ENCODE peak calls at places on chromosomes 13 and 19, in four cellular contexts. S is EL; D is stimulated activated CD4-positive, alpha-beta T cell treated with anti-CD3 and anti-CD28 coated beads, Interleukin-4, amount 100 ng/mL, for 24 hours; R is cortex of kidney. W is an unnamed sample.

GRCh38 chr13:92175330-92175729 is 776.9 kb downstream of the GPC5 start:
- DNase-seq in S (peak; percentile 0), D (no peak), R (no peak), W (peak; percentile 37)

GRCh38 chr19:31902821-31903220 is 442.6 kb upstream of the ZNF507 start:
- DNase-seq in R (no peak), S (no peak), D (no peak), W (no peak)

GRCh38 chr19:5289060-5289990 is 51.3 kb downstream of the PTPRS start:
- DNase-seq in R (no peak), D (no peak), S (no peak), W (no peak)

GRCh38 chr13:82772802-82773201 is 1109.5 kb downstream of the SLITRK1 start:
- DNase-seq in D (no peak), S (peak; percentile 18), R (no peak), W (no peak)

GRCh38 chr13:21453352-21454089 is 5.6 kb downstream of the ZDHHC20 start:
- DNase-seq in D (no peak), R (no peak), S (peak; percentile 12), W (no peak)

GRCh38 chr13:45121421-45121820 is 1.1 kb downstream of the GTF2F2 start:
- DNase-seq in S (peak; percentile 31), R (no peak), D (no peak), W (no peak)

GRCh38 chr13:79810671-79811070 is 329.7 kb downstream of the NDFIP2 start:
- DNase-seq in S (peak; percentile 82), D (no peak), R (no peak), W (no peak)

GRCh38 chr19:42850981-42851717 is 28.4 kb downstream of the PSG1 start:
- DNase-seq in R (no peak), S (peak; percentile 99), D (no peak), W (no peak)

GRCh38 chr13:112722433-112723250 is 32.8 kb downstream of the ATP11A start:
- DNase-seq in S (peak; percentile 89), D (no peak), R (no peak), W (peak; percentile 83)

GRCh38 chr19:45152504-45153338 is 8.1 kb downstream of the NKPD1 start:
- DNase-seq in R (no peak), S (peak; percentile 31), D (peak; percentile 28), W (peak; percentile 72)

GRCh38 chr19:45973564-45974338 is at the start of gene NOVA2:
- DNase-seq in S (peak; percentile 39), D (peak; percentile 27), R (no peak), W (peak; percentile 85)

GRCh38 chr19:372306-372890 is 27.8 kb upstream of the MIER2 start:
- DNase-seq in D (no peak), S (peak; percentile 47), R (no peak), W (peak; percentile 60)

GRCh38 chr19:2247433-2248101 is 1.6 kb upstream of the AMH start:
- DNase-seq in D (no peak), S (no peak), R (no peak), W (no peak)

GRCh38 chr19:3457531-3458228 is 22.6 kb downstream of the SMIM24 start:
- DNase-seq in D (no peak), R (no peak), S (no peak), W (no peak)

GRCh38 chr19:54030895-54031586 is 32.7 kb downstream of the VSTM1 start:
- DNase-seq in S (peak; percentile 23), R (no peak), D (no peak), W (no peak)

GRCh38 chr19:19386373-19386869 is 19.1 kb upstream of the GATAD2A start:
- DNase-seq in D (no peak), R (no peak), S (no peak), W (no peak)

GRCh38 chr13:23928985-23929384 is 31.7 kb upstream of the C1QTNF9B start:
- DNase-seq in D (no peak), R (no peak), S (peak; percentile 86), W (no peak)

GRCh38 chr13:75800545-75800944 is 164.4 kb downstream of the LMO7 start:
- DNase-seq in R (no peak), D (no peak), S (no peak), W (no peak)

W was measured in testis.